ENCODE peak calls at places on chromosome 2, in seven cellular contexts. Y is AG04450; A is choroid plexus epithelial cell; D is stimulated activated CD4-positive, alpha-beta T cell treated with anti-CD3 and anti-CD28 coated beads, Interleukin-12 subunit alpha, Interleukin-12 subunit beta, amount 100 ng/mL, for 4 hours; O is NB4; T is AG04449; S is right lobe of liver. X is an unnamed sample.

GRCh38 chr2:218897394-218898108 is 16.9 kb downstream of the WNT10A start:
- DNase-seq in Y (no peak), S (no peak), O (no peak), A (no peak), T (no peak), D (no peak), X (no peak)

GRCh38 chr2:19866741-19867140 is 35.0 kb downstream of the TTC32 start:
- DNase-seq in T (no peak), A (no peak), O (no peak), D (no peak), Y (no peak), S (no peak), X (no peak)

GRCh38 chr2:99880148-99880983 is 262.0 kb downstream of the AFF3 start:
- DNase-seq in A (peak), D (no peak), T (peak), S (no peak), O (no peak), Y (peak), X (no peak)

GRCh38 chr2:119431155-119431975 is at the start of gene TMEM37:
- DNase-seq in S (peak), A (peak), T (no peak), O (peak), D (peak), Y (no peak), X (peak)

GRCh38 chr2:47190188-47190818 is 35.2 kb upstream of the STPG4 start:
- DNase-seq in D (no peak), S (no peak), O (no peak), A (peak), T (no peak), Y (no peak), X (no peak)

GRCh38 chr2:186460465-186460864 is 25.6 kb upstream of the ZC3H15 start:
- DNase-seq in T (no peak), A (peak), D (no peak), O (peak), S (no peak), Y (peak), X (no peak)

GRCh38 chr2:17309741-17310339 is 208.4 kb downstream of the RAD51AP2 start:
- DNase-seq in D (no peak), S (peak), O (peak), A (peak), T (no peak), Y (no peak), X (peak)

GRCh38 chr2:8657423-8658062 is 24.3 kb upstream of the ID2 start:
- DNase-seq in S (no peak), D (no peak), A (no peak), Y (no peak), O (no peak), T (no peak), X (no peak)

GRCh38 chr2:237427807-237428506 is 14.0 kb upstream of the COL6A3 start:
- DNase-seq in Y (no peak), O (no peak), D (peak), T (no peak), S (no peak), A (no peak), X (no peak)

GRCh38 chr2:226118471-226119429 is 680.9 kb downstream of the IRS1 start:
- DNase-seq in S (no peak), A (peak), D (no peak), T (peak), Y (peak), O (peak), X (no peak)

GRCh38 chr2:164841719-164842623 is at the start of gene COBLL1:
- DNase-seq in A (peak), T (no peak), O (peak), Y (no peak), S (peak), D (peak), X (peak)

GRCh38 chr2:27781496-27781895 is 10.0 kb downstream of the MRPL33 start:
- DNase-seq in O (no peak), Y (no peak), T (no peak), A (no peak), D (no peak), S (no peak), X (no peak)

GRCh38 chr2:50042794-50043193 is 888.5 kb upstream of the FSHR start:
- DNase-seq in Y (no peak), S (no peak), T (no peak), A (no peak), O (peak), D (no peak), X (no peak)

X was measured in B cell.